ENCODE peak calls at places on chromosomes 3 and 15, in six cellular contexts. One of them, this sample, is unnamed.

GRCh38 chr3:106473576-106474506 is 605.0 kb upstream of the CBLB start:
- DNase-seq in HFF-Myc: no peak
- DNase-seq in astrocyte of the spinal cord: no peak
- DNase-seq in neural crest cell: no peak
- DNase-seq in AG04449: no peak
- DNase-seq in B cell: no peak
- DNase-seq in this sample: no peak

GRCh38 chr15:90638963-90639362 is 78.2 kb upstream of the BLM start:
- DNase-seq in neural crest cell: no peak
- DNase-seq in AG04449: no peak
- DNase-seq in B cell: no peak
- DNase-seq in HFF-Myc: no peak
- DNase-seq in astrocyte of the spinal cord: no peak
- DNase-seq in this sample: no peak

GRCh38 chr3:123629747-123630047 is 44.8 kb upstream of the HACD2 start:
- DNase-seq in HFF-Myc: no peak
- DNase-seq in astrocyte of the spinal cord: no peak
- DNase-seq in neural crest cell: no peak
- DNase-seq in AG04449: no peak
- DNase-seq in B cell: no peak
- DNase-seq in this sample: no peak

GRCh38 chr3:51706788-51707731 is at the start of gene GRM2:
- DNase-seq in neural crest cell: peak; percentile 85
- DNase-seq in astrocyte of the spinal cord: peak; percentile 84
- DNase-seq in AG04449: no peak
- DNase-seq in HFF-Myc: peak; percentile 38
- DNase-seq in B cell: no peak
- DNase-seq in this sample: peak; percentile 79

GRCh38 chr15:75172168-75172841 is 29.4 kb upstream of the C15orf39 start:
- DNase-seq in HFF-Myc: no peak
- DNase-seq in B cell: no peak
- DNase-seq in neural crest cell: no peak
- DNase-seq in AG04449: no peak
- DNase-seq in astrocyte of the spinal cord: no peak
- DNase-seq in this sample: no peak

GRCh38 chr3:98519351-98519750 is 3.4 kb downstream of the CLDND1 start:
- DNase-seq in astrocyte of the spinal cord: peak; percentile 11
- DNase-seq in B cell: no peak
- DNase-seq in HFF-Myc: no peak
- DNase-seq in AG04449: no peak
- DNase-seq in neural crest cell: no peak
- DNase-seq in this sample: no peak

GRCh38 chr3:15287565-15288330 is 44.6 kb downstream of the SH3BP5 start:
- DNase-seq in AG04449: no peak
- DNase-seq in neural crest cell: no peak
- DNase-seq in astrocyte of the spinal cord: peak; percentile 69
- DNase-seq in B cell: no peak
- DNase-seq in HFF-Myc: no peak
- DNase-seq in this sample: no peak

GRCh38 chr3:109275702-109276293 is 40.5 kb downstream of the DPPA2 start:
- DNase-seq in B cell: no peak
- DNase-seq in neural crest cell: peak; percentile 58
- DNase-seq in AG04449: no peak
- DNase-seq in HFF-Myc: no peak
- DNase-seq in astrocyte of the spinal cord: peak; percentile 60
- DNase-seq in this sample: peak; percentile 30

GRCh38 chr15:51382787-51383186 is 41.3 kb downstream of the GLDN start:
- DNase-seq in astrocyte of the spinal cord: peak; percentile 56
- DNase-seq in neural crest cell: peak; percentile 38
- DNase-seq in HFF-Myc: no peak
- DNase-seq in B cell: no peak
- DNase-seq in AG04449: no peak
- DNase-seq in this sample: peak; percentile 66

GRCh38 chr3:147394168-147394941 is 12.0 kb downstream of the ZIC4 start:
- DNase-seq in neural crest cell: no peak
- DNase-seq in astrocyte of the spinal cord: peak; percentile 57
- DNase-seq in AG04449: no peak
- DNase-seq in B cell: no peak
- DNase-seq in HFF-Myc: no peak
- DNase-seq in this sample: no peak

GRCh38 chr3:156359337-156359736 is 195.6 kb downstream of the SSR3 start:
- DNase-seq in HFF-Myc: no peak
- DNase-seq in astrocyte of the spinal cord: peak; percentile 4
- DNase-seq in AG04449: no peak
- DNase-seq in neural crest cell: no peak
- DNase-seq in B cell: no peak
- DNase-seq in this sample: no peak

GRCh38 chr3:66381621-66382020 is 119.2 kb downstream of the LRIG1 start:
- DNase-seq in AG04449: no peak
- DNase-seq in B cell: no peak
- DNase-seq in neural crest cell: no peak
- DNase-seq in astrocyte of the spinal cord: peak; percentile 26
- DNase-seq in HFF-Myc: no peak
- DNase-seq in this sample: no peak

DNA sequence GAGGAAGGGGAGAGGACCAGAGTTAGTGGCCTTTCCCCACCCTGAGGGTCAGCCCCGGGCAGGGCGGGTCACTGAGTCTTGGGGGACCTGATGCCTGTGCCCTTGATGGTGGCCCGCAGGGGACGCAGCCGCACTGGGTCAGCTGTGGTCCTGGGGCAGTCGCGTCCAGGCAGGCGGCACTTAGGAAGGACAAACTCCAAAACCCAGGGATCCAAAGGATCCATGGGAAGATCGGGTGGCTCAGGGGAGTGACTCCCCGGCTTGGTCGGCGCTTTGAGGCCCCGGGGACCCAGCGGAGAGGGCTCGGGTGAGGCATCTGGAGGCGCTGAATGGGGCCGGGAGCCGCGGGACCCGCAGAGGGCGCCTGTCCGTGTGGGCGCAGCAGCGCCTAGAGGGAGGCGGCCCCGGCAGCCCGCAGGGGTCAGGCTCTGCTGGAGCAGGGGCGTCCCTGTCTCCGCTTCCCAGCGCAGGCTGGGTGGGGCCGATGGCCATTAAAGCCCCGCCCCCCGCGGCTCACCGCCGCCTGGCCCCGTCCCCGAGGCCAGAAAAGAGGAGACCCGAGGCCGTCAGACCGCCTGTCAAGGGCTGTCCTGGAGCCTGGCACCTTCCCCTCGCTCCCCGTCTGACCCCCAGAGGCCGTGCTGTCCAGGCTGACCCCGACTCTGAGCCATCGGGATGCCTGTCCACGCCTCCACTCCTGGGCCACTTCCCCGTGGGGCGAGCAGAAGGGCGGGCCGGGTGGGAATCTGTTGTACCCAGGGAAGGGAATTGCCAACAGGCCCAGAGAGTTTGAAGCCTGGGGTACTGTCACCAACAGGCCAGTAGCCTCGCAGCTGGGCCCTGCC is 17.4 kb downstream of the CIDEC start:
- DNase-seq in astrocyte of the spinal cord: peak; percentile 18
- DNase-seq in neural crest cell: peak; percentile 63
- DNase-seq in HFF-Myc: no peak
- DNase-seq in AG04449: no peak
- DNase-seq in B cell: peak; percentile 62
- DNase-seq in this sample: no peak
- TF ChIP-seq CTCF in astrocyte of the spinal cord: peak; percentile 29
- TF ChIP-seq CTCF in neural crest cell: peak; percentile 51
- TF ChIP-seq CTCF in HFF-Myc: peak; percentile 48
- TF ChIP-seq CTCF in AG04449: peak; percentile 52
- TF ChIP-seq CTCF in B cell: no peak
- TF ChIP-seq CTCF in this sample: no peak

DNA sequence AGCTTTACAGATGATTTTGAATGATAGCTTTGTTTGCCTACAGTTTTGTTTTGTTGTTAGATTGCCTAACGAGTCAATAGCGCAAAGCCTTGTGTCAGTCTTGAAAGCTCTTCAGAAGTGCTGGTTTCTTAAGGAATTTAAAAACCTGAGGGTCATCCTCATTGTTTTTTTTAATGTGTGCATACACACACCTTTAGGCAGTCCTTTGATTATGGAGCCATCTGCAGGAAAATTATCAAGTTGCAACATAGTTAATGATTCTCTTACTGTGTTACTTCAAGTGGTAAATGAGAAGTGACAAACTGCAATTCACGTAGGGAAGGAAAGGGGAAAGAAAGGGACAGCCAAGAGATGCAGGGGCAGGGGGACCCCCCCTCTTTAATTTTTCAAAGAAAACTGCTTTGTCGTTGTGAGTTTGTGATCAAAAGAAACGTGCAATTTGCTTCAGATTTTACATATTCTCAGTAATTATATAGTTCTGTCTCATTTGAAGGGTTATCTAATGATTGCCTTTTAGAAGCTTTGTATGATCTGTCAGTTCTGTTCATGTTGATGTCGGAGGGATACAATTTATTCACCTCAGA is 162.4 kb upstream of the CGNL1 start:
- DNase-seq in AG04449: no peak
- DNase-seq in neural crest cell: no peak
- DNase-seq in B cell: peak; percentile 39
- DNase-seq in astrocyte of the spinal cord: peak; percentile 67
- DNase-seq in HFF-Myc: peak; percentile 31
- DNase-seq in this sample: no peak
- TF ChIP-seq CTCF in AG04449: peak; percentile 12
- TF ChIP-seq CTCF in neural crest cell: no peak
- TF ChIP-seq CTCF in B cell: peak; percentile 54
- TF ChIP-seq CTCF in astrocyte of the spinal cord: peak; percentile 43
- TF ChIP-seq CTCF in HFF-Myc: peak; percentile 30
- TF ChIP-seq CTCF in this sample: peak; percentile 60

GRCh38 chr15:59779110-59779509 is 90.0 kb upstream of the BNIP2 start:
- DNase-seq in HFF-Myc: no peak
- DNase-seq in neural crest cell: no peak
- DNase-seq in astrocyte of the spinal cord: no peak
- DNase-seq in B cell: no peak
- DNase-seq in AG04449: no peak
- DNase-seq in this sample: no peak
- TF ChIP-seq CTCF in HFF-Myc: no peak
- TF ChIP-seq CTCF in neural crest cell: no peak
- TF ChIP-seq CTCF in astrocyte of the spinal cord: no peak
- TF ChIP-seq CTCF in B cell: no peak
- TF ChIP-seq CTCF in AG04449: no peak
- TF ChIP-seq CTCF in this sample: no peak

GRCh38 chr3:133938770-133939495 is 43.3 kb upstream of the RAB6B start:
- DNase-seq in astrocyte of the spinal cord: no peak
- DNase-seq in AG04449: no peak
- DNase-seq in B cell: no peak
- DNase-seq in neural crest cell: no peak
- DNase-seq in HFF-Myc: no peak
- DNase-seq in this sample: no peak
- TF ChIP-seq CTCF in astrocyte of the spinal cord: peak; percentile 55
- TF ChIP-seq CTCF in AG04449: no peak
- TF ChIP-seq CTCF in B cell: no peak
- TF ChIP-seq CTCF in neural crest cell: no peak
- TF ChIP-seq CTCF in HFF-Myc: no peak
- TF ChIP-seq CTCF in this sample: peak; percentile 41

GRCh38 chr15:89442671-89443307 is 53.6 kb downstream of the RHCG start:
- DNase-seq in neural crest cell: peak; percentile 75
- DNase-seq in HFF-Myc: no peak
- DNase-seq in B cell: peak; percentile 48
- DNase-seq in astrocyte of the spinal cord: peak; percentile 9
- DNase-seq in AG04449: no peak
- DNase-seq in this sample: peak; percentile 87
- TF ChIP-seq CTCF in neural crest cell: peak; percentile 76
- TF ChIP-seq CTCF in HFF-Myc: peak; percentile 75
- TF ChIP-seq CTCF in B cell: peak; percentile 55
- TF ChIP-seq CTCF in astrocyte of the spinal cord: peak; percentile 74
- TF ChIP-seq CTCF in AG04449: peak; percentile 57
- TF ChIP-seq CTCF in this sample: peak; percentile 86

GRCh38 chr3:196988241-196989029 is 19.8 kb upstream of the PIGZ start:
- DNase-seq in neural crest cell: no peak
- DNase-seq in B cell: no peak
- DNase-seq in AG04449: no peak
- DNase-seq in HFF-Myc: no peak
- DNase-seq in astrocyte of the spinal cord: no peak
- DNase-seq in this sample: peak; percentile 38
- TF ChIP-seq CTCF in neural crest cell: no peak
- TF ChIP-seq CTCF in B cell: no peak
- TF ChIP-seq CTCF in AG04449: no peak
- TF ChIP-seq CTCF in HFF-Myc: peak; percentile 8
- TF ChIP-seq CTCF in astrocyte of the spinal cord: no peak
- TF ChIP-seq CTCF in this sample: peak; percentile 45